ENCODE peak calls at places on chromosomes 4 and X, in six cellular contexts. W is testis, C is heart left ventricle, S is fibroblast of lung, T is A549, R is H9. F is an unnamed sample.

GRCh38 chr4:120096508-120097297 is 30.1 kb upstream of the MAD2L1 start:
- DNase-seq in R (no peak), C (no peak), S (no peak), T (peak), W (no peak), F (no peak)

GRCh38 chr4:173360587-173361221 is 10.1 kb upstream of the SAP30 start:
- DNase-seq in C (no peak), T (no peak), S (peak), W (no peak), R (no peak), F (no peak)

GRCh38 chr4:168509786-168510185 is 12.9 kb downstream of the PALLD start:
- DNase-seq in T (no peak), C (no peak), R (no peak), W (no peak), S (peak), F (no peak)

GRCh38 chr4:169826634-169827187 is 69.0 kb upstream of the HPF1 start:
- DNase-seq in S (no peak), W (no peak), R (no peak), C (no peak), T (no peak), F (no peak)

GRCh38 chr4:24202579-24202978 is 312.7 kb upstream of the PPARGC1A start:
- DNase-seq in T (no peak), R (no peak), C (no peak), S (no peak), W (no peak), F (no peak)

GRCh38 chrX:48972214-48973164 is 845 bp upstream of the KCND1 start:
- DNase-seq in S (peak), R (peak), T (peak), C (no peak), W (peak), F (no peak)

GRCh38 chrX:40300286-40300890 is 202.6 kb upstream of the BCOR start:
- DNase-seq in C (no peak), S (no peak), T (no peak), W (no peak), R (no peak), F (no peak)

GRCh38 chr4:150178161-150178560 is 99.9 kb downstream of the DCLK2 start:
- DNase-seq in C (no peak), W (no peak), R (no peak), T (no peak), S (no peak), F (no peak)

GRCh38 chr4:94947681-94948108 is 189.9 kb downstream of the BMPR1B start:
- DNase-seq in T (no peak), S (no peak), R (peak), W (no peak), C (no peak), F (no peak)

GRCh38 chr4:21454196-21454595 is 494.4 kb downstream of the KCNIP4 start:
- DNase-seq in T (no peak), S (no peak), R (no peak), C (no peak), W (no peak), F (no peak)

GRCh38 chr4:109496875-109497274 is 63.2 kb upstream of the MCUB start:
- DNase-seq in R (no peak), S (no peak), W (no peak), T (no peak), C (no peak), F (no peak)

GRCh38 chr4:15755321-15755750 is 22.8 kb upstream of the CD38 start:
- DNase-seq in C (no peak), S (peak), T (no peak), W (no peak), R (no peak), F (no peak)

GRCh38 chr4:66681962-66682361 is 863.3 kb downstream of the CENPC start:
- DNase-seq in W (no peak), C (no peak), R (no peak), T (peak), S (no peak), F (no peak)

GRCh38 chr4:128757712-128758111 is 51.8 kb upstream of the JADE1 start:
- DNase-seq in S (peak), T (no peak), W (no peak), R (peak), C (peak), F (no peak)

GRCh38 chr4:89800527-89801103 is 36.3 kb downstream of the SNCA start:
- DNase-seq in T (no peak), C (no peak), R (no peak), W (no peak), S (no peak), F (no peak)

GRCh38 chr4:2286904-2287593 is 25.1 kb upstream of the MXD4 start:
- DNase-seq in T (no peak), S (no peak), R (peak), W (no peak), C (peak), F (no peak)

GRCh38 chr4:146525754-146526153 is 4.0 kb upstream of the SLC10A7 start:
- DNase-seq in R (no peak), C (no peak), S (no peak), W (no peak), T (no peak), F (no peak)

GRCh38 chr4:48315728-48316630 is 25.4 kb upstream of the SLAIN2 start:
- DNase-seq in T (peak), R (peak), W (no peak), S (peak), C (no peak), F (no peak)

GRCh38 chr4:105058177-105058812 is 88.4 kb upstream of the TET2 start:
- DNase-seq in W (no peak), T (no peak), R (no peak), C (no peak), S (peak), F (no peak)

GRCh38 chr4:156293657-156294297 is 340.1 kb upstream of the CTSO start:
- DNase-seq in C (no peak), R (no peak), T (peak), W (no peak), S (peak), F (no peak)

GRCh38 chr4:108360857-108361820 is 192.4 kb upstream of the LEF1 start:
- DNase-seq in T (no peak), R (peak), W (no peak), S (peak), C (peak), F (no peak)

GRCh38 chrX:119763836-119764387 is 5.5 kb downstream of the SOWAHD start:
- DNase-seq in W (no peak), R (no peak), S (no peak), C (no peak), T (no peak), F (no peak)

DNA sequence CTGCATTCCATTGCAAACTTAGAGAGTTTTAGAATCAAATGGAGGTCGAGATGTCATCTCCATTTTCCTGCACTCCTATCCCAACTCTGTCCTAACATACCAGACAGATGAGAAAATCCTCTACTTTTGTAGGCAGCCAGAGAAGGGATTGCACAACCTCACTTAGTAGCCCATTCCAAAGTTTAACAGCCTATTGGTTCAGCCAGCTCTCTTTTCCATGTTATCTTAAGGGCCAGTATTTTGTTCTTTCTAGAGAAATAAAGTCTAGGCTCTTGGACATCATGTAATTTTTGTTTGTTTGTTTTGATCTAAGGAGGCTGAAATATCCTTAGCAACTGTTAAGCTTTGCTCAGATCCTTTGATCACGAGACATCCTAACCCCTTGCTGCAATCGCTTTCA is 173.0 kb downstream of the COX18 start:
- DNase-seq in T (peak), R (no peak), W (peak), C (no peak), S (peak), F (peak)
- H3K27ac ChIP-seq in T (no peak), R (no peak), W (peak), C (no peak), S (no peak), F (peak)

GRCh38 chrX:2700405-2701320 is 9.6 kb downstream of the CD99 start:
- DNase-seq in W (no peak), T (no peak), S (no peak), R (no peak), C (peak), F (no peak)

GRCh38 chrX:2703991-2704369 is 12.9 kb downstream of the CD99 start:
- DNase-seq in C (peak), S (no peak), R (no peak), T (no peak), W (peak), F (no peak)

GRCh38 chrX:2699959-2700358 is 8.9 kb downstream of the CD99 start:
- DNase-seq in S (no peak), C (peak), T (no peak), R (no peak), W (no peak), F (no peak)

GRCh38 chrX:2698604-2699003 is 7.5 kb downstream of the CD99 start:
- DNase-seq in S (no peak), W (no peak), C (peak), R (no peak), T (no peak), F (no peak)

GRCh38 chrX:2701600-2701999 is 10.5 kb downstream of the CD99 start:
- DNase-seq in C (peak), W (no peak), R (no peak), S (no peak), T (no peak), F (no peak)
- H3K27ac ChIP-seq in C (peak), W (no peak), R (no peak), S (no peak), T (no peak), F (no peak)

DNA sequence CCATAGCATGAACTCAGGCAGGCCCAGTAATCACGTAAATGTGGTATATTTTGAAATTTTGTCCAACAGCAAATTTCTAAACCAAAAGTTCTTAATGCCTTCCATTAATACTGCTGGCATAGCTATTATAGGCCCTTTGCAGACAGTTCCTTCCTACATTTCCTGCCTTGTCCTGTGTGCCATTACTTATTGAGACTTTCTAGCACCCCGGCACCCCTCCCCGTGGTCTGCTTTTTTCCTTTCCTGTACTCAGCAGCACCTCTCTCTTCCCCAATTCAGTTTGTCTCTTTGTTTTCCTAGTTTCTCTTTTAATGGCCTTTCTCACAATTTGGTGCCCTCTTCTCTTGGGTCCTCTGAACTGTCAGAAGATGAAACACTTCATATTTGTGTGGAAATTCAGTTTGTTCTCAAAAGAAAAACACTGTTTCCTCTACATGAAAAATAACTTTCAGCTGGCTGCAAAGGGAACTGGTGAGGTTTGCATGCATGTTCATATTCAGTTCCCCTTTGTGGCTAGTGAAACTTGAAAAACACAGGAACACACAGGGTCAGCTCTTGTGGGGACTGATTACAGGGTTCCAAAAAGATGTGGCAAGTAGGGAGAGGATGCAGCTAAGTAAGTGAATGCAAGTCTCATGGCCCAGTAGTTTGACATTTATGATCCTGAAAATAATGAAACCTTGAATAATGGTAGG is 17.1 kb downstream of the GPR34 start:
- DNase-seq in R (no peak), W (no peak), T (no peak), S (no peak), C (no peak), F (no peak)
- H3K27ac ChIP-seq in R (no peak), W (no peak), T (no peak), S (no peak), C (no peak), F (no peak)

DNA sequence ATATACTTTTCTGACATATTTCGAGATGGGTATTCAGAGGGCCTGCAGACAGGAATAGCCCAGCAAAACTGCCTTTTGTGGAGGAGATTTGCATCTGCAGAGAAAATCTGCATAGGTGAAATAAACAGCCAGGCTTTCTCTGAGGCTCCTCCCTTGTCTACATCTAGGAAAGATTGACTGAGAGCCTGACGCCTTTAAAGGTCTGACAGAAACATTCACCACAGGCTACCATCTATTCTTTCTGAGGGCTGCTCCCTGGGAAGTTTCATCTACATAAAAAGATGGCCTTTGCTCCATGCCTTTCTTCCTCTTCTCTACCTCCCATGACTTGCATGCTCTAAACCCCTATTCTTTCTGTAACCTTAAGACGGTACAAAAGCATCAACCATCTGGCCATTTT is 55.0 kb upstream of the AP1S2 start:
- DNase-seq in T (no peak), W (no peak), C (no peak), R (peak), S (no peak), F (no peak)
- H3K27ac ChIP-seq in T (no peak), W (no peak), C (no peak), R (peak), S (no peak), F (no peak)

DNA sequence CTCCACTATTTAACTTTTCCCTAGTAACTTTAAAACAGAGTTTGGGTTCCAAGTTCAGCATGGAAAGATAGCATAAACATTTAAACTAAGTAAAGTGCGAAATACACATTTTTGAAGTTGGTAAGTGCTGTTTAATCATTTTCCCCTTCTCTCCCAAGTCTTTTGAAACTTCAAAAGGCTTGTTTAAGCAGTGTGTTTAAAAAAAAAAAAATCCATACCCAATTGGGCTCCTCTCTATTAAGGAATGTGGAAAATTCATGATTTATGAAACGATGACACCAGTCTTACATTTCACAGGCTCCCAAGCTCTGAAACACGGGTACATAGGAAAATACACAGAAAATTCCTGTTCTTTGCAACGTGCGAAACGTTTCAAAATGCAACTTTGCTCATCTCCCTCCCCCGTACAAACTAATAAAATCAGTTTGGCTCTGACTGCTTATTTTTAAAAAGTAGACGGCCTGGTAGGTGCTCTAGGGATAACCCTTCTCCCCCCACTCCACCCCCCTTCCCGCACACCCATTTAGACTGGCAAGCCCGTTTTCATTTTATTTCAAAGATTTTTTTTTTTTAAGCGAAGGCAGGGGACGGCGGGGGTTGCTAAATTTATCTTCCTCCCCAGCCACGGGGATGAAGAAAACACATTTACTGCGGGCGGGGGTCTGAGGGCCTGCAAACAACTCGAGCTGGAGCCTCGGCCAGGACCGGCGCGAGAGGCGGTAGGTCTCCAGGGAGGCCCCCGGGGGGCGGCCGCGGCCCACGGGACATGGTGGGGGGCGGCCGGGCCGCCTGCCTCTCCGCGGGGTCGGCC is 789 bp upstream of the ZFX start:
- DNase-seq in W (no peak), T (peak), R (no peak), S (peak), C (no peak), F (no peak)
- H3K27ac ChIP-seq in W (peak), T (peak), R (peak), S (peak), C (peak), F (peak)

GRCh38 chrX:136491832-136492231 is 4.1 kb downstream of the BRS3 start:
- DNase-seq in T (no peak), W (no peak), S (no peak), C (no peak), R (no peak), F (no peak)
- H3K27ac ChIP-seq in T (no peak), W (no peak), S (no peak), C (no peak), R (no peak), F (no peak)

GRCh38 chrX:88853925-88854324 is 106.9 kb downstream of the CPXCR1 start:
- DNase-seq in W (no peak), C (no peak), R (no peak), S (no peak), T (no peak), F (no peak)
- H3K27ac ChIP-seq in W (no peak), C (no peak), R (no peak), S (no peak), T (no peak), F (no peak)

DNA sequence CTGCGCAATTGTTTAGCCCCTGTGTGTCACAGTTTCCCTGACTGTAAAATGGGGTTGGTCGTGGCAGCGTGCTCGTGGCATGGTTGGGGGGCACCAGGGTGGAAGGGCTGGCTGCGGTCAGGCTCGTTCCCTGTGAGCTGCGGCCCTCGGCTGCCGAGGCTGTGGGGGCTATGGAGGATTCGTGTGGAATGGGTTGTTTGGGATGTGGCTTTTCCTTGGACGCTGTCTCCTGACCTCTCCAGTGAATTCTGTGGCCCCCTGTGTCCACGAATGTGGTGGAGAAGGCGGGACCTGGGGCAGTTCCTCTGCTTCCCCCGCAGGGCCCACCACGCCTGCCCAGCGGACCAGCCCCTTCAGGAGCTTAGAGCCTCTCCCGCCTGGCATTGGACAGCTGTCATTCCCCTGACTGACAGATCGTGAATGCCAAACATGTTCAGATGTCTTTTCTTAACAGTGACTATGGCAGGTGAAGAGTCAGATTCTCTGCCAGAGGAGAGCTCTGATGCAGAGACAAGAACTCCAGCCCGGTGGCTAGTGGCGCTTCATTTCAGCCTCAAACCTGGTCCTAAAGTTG is 17.2 kb upstream of the HGFAC start:
- DNase-seq in W (no peak), R (no peak), C (no peak), T (no peak), S (no peak), F (no peak)
- H3K27ac ChIP-seq in W (no peak), R (no peak), C (no peak), T (no peak), S (no peak), F (no peak)

GRCh38 chr4:54687887-54688841 is 30.4 kb downstream of the KIT start:
- DNase-seq in S (no peak), R (no peak), W (no peak), C (no peak), T (no peak), F (no peak)
- H3K27ac ChIP-seq in S (no peak), R (no peak), W (no peak), C (no peak), T (no peak), F (no peak)

F was measured in thoracic aorta.